ENCODE peak calls at places on chromosomes 16 and 17, in four cellular contexts. P is H1, F is GM12878, J is K562. B is an unnamed sample.
A peak's percentile ranks its signal among the peaks of the same experiment; 100 is the strongest.

GRCh38 chr16:67423634-67424575 is 7.0 kb upstream of the HSD11B2 start:
- DNase-seq in P (no peak), F (no peak), J (no peak), B (no peak)

GRCh38 chr16:79838860-79839259 is 238.3 kb upstream of the MAF start:
- DNase-seq in P (no peak), F (no peak), J (no peak), B (no peak)

GRCh38 chr17:52105601-52106000 is 52.9 kb downstream of the CA10 start:
- DNase-seq in P (no peak), F (no peak), J (no peak), B (no peak)

GRCh38 chr16:8109510-8110369 is 480.6 kb downstream of the TMEM114 start:
- DNase-seq in P (no peak), F (no peak), J (peak; percentile 45), B (no peak)

GRCh38 chr17:81131486-81132196 is 33.7 kb upstream of the PVALEF start:
- DNase-seq in P (no peak), F (no peak), J (no peak), B (no peak)

GRCh38 chr17:12362853-12363252 is 302.8 kb upstream of the MYOCD start:
- DNase-seq in P (no peak), F (no peak), J (no peak), B (no peak)

GRCh38 chr17:40098846-40099626 is 1.4 kb downstream of the NR1D1 start:
- DNase-seq in P (peak; percentile 97), F (peak; percentile 97), J (peak; percentile 97), B (peak; percentile 98)

GRCh38 chr16:50671644-50672260 is 9.4 kb downstream of the SNX20 start:
- DNase-seq in P (peak; percentile 74), F (no peak), J (peak; percentile 74), B (peak; percentile 16)

GRCh38 chr17:63082273-63082861 is 116.3 kb downstream of the TANC2 start:
- DNase-seq in P (no peak), F (no peak), J (no peak), B (peak; percentile 58)

GRCh38 chr17:81480140-81480917 is 32.3 kb downstream of the ACTG1 start:
- DNase-seq in P (no peak), F (no peak), J (peak; percentile 62), B (peak; percentile 76)

GRCh38 chr17:8572767-8573166 is 57.8 kb downstream of the MYH10 start:
- DNase-seq in P (no peak), F (no peak), J (no peak), B (no peak)

GRCh38 chr17:20263595-20263994 is 203.7 kb downstream of the LGALS9B start:
- DNase-seq in P (no peak), F (no peak), J (no peak), B (peak; percentile 61)

GRCh38 chr17:79812969-79813825 is 16.3 kb upstream of the CBX8 start:
- DNase-seq in P (peak; percentile 63), F (no peak), J (peak; percentile 86), B (no peak)

GRCh38 chr17:38917259-38917658 is 8.2 kb upstream of the LASP1NB start:
- DNase-seq in P (no peak), F (no peak), J (peak; percentile 7), B (no peak)

GRCh38 chr16:16133943-16134604 is 89.2 kb downstream of the ABCC6 start:
- DNase-seq in P (no peak), F (no peak), J (no peak), B (no peak)

GRCh38 chr16:31076319-31076718 is 2.1 kb downstream of the ZNF646 start:
- DNase-seq in P (no peak), F (no peak), J (no peak), B (no peak)

GRCh38 chr17:47883589-47884426 is 12.2 kb upstream of the SP2 start:
- DNase-seq in P (no peak), F (no peak), J (no peak), B (no peak)

GRCh38 chr16:49490321-49490705 is 116.7 kb downstream of the C16orf78 start:
- DNase-seq in P (no peak), F (no peak), J (no peak), B (no peak)

GRCh38 chr17:79174905-79175856 is 100.6 kb downstream of the ENGASE start:
- DNase-seq in P (no peak), F (no peak), J (no peak), B (no peak)

GRCh38 chr17:45722161-45722560 is 62.0 kb upstream of the CRHR1 start:
- DNase-seq in P (peak; percentile 69), F (no peak), J (peak; percentile 35), B (peak; percentile 5)

GRCh38 chr17:17947309-17947708 is 24.9 kb downstream of the TOM1L2 start:
- DNase-seq in P (no peak), F (no peak), J (no peak), B (no peak)

GRCh38 chr17:3647769-3648540 is 11.4 kb downstream of the CTNS start:
- DNase-seq in P (peak; percentile 69), F (no peak), J (no peak), B (peak; percentile 55)

GRCh38 chr16:17416461-17417221 is 54.1 kb downstream of the XYLT1 start:
- DNase-seq in P (no peak), F (peak; percentile 89), J (no peak), B (peak; percentile 38)

GRCh38 chr17:18917506-18918032 is 34.4 kb upstream of the SLC5A10 start:
- DNase-seq in P (no peak), F (no peak), J (peak; percentile 80), B (no peak)

GRCh38 chr17:61395409-61395982 is 4.1 kb upstream of the TBX2 start:
- DNase-seq in P (peak; percentile 70), F (no peak), J (no peak), B (no peak)

GRCh38 chr16:74841469-74841868 is 66.8 kb upstream of the FA2H start:
- DNase-seq in P (no peak), F (no peak), J (no peak), B (no peak)

GRCh38 chr17:7355053-7355452 is at the start of gene TMEM95:
- DNase-seq in P (no peak), F (no peak), J (no peak), B (no peak)
- TF ChIP-seq CHD1 in P (no peak), F (no peak), J (no peak), B (no peak)

GRCh38 chr17:83009414-83010322 is 69.7 kb upstream of the METRNL start:
- DNase-seq in P (peak; percentile 43), F (no peak), J (no peak), B (no peak)
- TF ChIP-seq CHD1 in P (no peak), F (no peak), J (no peak), B (no peak)

DNA sequence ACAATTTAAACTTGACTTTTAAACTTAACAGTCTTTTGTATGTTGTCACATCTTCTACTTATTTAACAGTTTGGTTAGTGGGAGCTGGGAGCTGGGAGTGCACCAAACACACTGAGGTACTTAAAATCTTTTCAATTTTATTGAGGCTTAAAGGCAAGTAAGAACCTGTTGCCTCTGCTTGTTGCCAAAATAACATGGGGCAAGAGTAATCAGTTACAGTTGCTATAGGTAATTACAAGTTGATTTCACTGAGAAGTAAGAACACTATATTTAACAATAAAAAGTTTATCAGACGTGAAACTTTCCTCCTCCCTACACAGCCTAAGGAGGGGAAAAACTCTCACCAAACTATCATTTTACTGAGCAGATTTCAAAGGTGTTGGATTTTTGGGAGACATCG is 135.2 kb downstream of the FTO start:
- DNase-seq in P (no peak), F (no peak), J (no peak), B (no peak)
- TF ChIP-seq CHD1 in P (no peak), F (no peak), J (no peak), B (no peak)

GRCh38 chr16:84357191-84357651 is 11.1 kb upstream of the ATP2C2 start:
- DNase-seq in P (no peak), F (no peak), J (no peak), B (peak; percentile 52)
- TF ChIP-seq CHD1 in P (no peak), F (no peak), J (no peak), B (no peak)

DNA sequence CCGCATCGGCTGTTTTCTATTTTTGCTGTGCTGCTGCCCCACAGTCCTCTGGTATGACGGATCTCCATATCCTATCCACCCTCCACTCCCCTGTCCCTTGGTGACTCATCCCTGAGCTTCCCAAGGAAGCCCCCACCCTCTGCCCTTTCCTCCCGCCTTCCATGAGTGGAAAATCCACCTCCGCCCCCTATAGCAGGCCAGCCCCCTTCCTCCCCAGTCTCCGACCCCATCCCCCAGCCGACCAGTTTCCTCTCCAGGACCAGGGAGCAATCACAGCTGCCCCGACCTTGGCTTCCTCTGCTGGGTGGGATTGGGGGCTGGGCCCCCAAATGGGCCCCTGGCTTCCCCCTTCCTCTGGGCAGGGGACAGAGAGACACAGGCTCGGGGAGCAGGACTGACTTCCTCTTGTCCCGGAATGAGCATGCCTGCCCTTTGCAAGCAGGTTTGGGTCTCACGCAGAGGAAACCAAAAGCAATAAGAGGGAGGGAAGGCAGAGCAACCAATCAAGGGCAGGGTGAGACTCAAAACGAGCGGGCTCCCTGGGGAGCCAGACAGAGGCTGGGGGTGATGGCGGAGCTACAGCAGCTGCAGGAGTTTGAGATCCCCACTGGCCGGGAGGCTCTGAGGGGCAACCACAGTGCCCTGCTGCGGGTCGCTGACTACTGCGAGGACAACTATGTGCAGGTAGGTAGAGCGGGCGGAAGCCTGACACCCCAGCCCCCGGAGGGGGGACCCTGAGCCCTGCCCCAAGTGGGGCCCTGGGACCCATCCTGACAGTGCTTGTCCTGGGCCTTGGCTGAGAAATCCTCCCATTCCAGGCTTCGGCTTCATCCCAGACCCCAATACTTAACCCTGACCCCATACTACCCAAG is at the start of the genes ABI3 and GNGT2:
- DNase-seq in P (peak; percentile 60), F (peak; percentile 92), J (no peak), B (peak; percentile 55)
- TF ChIP-seq CHD1 in P (no peak), F (peak; percentile 34), J (no peak), B (no peak)

GRCh38 chr17:1999557-2000251 is 25.4 kb downstream of the RTN4RL1 start:
- DNase-seq in P (no peak), F (no peak), J (no peak), B (peak; percentile 19)
- TF ChIP-seq CHD1 in P (no peak), F (no peak), J (no peak), B (no peak)

GRCh38 chr16:63481060-63481459 is 1444.8 kb upstream of the CDH8 start:
- DNase-seq in P (no peak), F (no peak), J (no peak), B (no peak)
- TF ChIP-seq CHD1 in P (no peak), F (no peak), J (no peak), B (no peak)

GRCh38 chr17:70968302-70968701 is 799.0 kb downstream of the KCNJ2 start:
- DNase-seq in P (no peak), F (no peak), J (no peak), B (peak; percentile 64)
- TF ChIP-seq CHD1 in P (no peak), F (no peak), J (no peak), B (no peak)